ENCODE peak calls at places on chromosomes 2 and 18, in eight cellular contexts. J, P, C, G, D, F, B and N are unnamed samples.

GRCh38 chr2:117958186-117958585 is 55.7 kb downstream of the CCDC93 start:
- DNase-seq in P (no peak), J (no peak), B (no peak), G (no peak), C (no peak), D (no peak), F (no peak), N (no peak)

GRCh38 chr2:44951124-44951523 is 9.6 kb downstream of the SIX3 start:
- DNase-seq in F (no peak), J (no peak), P (no peak), C (no peak), B (no peak), G (no peak), D (no peak), N (no peak)

GRCh38 chr2:109376796-109377495 is 236.8 kb downstream of the SEPTIN10 start:
- DNase-seq in J (no peak), B (no peak), F (no peak), C (no peak), D (no peak), G (no peak), P (peak), N (no peak)

GRCh38 chr2:227411320-227411989 is 23.7 kb upstream of the SCYGR1 start:
- DNase-seq in P (peak), F (no peak), D (no peak), G (peak), B (peak), C (no peak), J (no peak), N (no peak)

GRCh38 chr2:191308026-191308425 is 62.8 kb downstream of the MYO1B start:
- DNase-seq in B (no peak), F (no peak), C (no peak), J (no peak), G (no peak), D (no peak), P (no peak), N (no peak)

GRCh38 chr2:144406111-144406788 is 113.7 kb downstream of the ZEB2 start:
- DNase-seq in J (no peak), P (no peak), D (no peak), F (no peak), G (peak), C (no peak), B (no peak), N (no peak)

GRCh38 chr18:55830490-55830889 is 242.5 kb upstream of the TCF4 start:
- DNase-seq in J (no peak), P (no peak), D (no peak), C (peak), G (no peak), F (no peak), B (no peak), N (no peak)

GRCh38 chr2:218398437-218399390 is 954 bp upstream of the CTDSP1 start:
- DNase-seq in F (peak), P (peak), C (peak), G (peak), J (peak), D (peak), B (peak), N (peak)

GRCh38 chr2:152613235-152613634 is 104.0 kb downstream of the PRPF40A start:
- DNase-seq in J (no peak), B (no peak), C (peak), P (no peak), F (no peak), D (no peak), G (no peak), N (no peak)

GRCh38 chr2:125167820-125168219 is 1142.7 kb downstream of the CNTNAP5 start:
- DNase-seq in J (no peak), B (no peak), F (no peak), D (no peak), C (no peak), G (no peak), P (no peak), N (no peak)

GRCh38 chr2:72007402-72007801 is 140.3 kb downstream of the CYP26B1 start:
- DNase-seq in G (no peak), F (no peak), B (no peak), P (peak), C (no peak), D (no peak), J (no peak), N (no peak)

GRCh38 chr2:240619506-240620148 is 5.7 kb upstream of the GPR35 start:
- DNase-seq in P (no peak), F (no peak), D (no peak), B (no peak), G (no peak), C (no peak), J (no peak), N (peak)

GRCh38 chr2:180472133-180472532 is 465.0 kb upstream of the CWC22 start:
- DNase-seq in D (no peak), C (no peak), B (no peak), F (no peak), P (no peak), G (no peak), J (no peak), N (no peak)

GRCh38 chr2:183089192-183089851 is 10.8 kb downstream of the DUSP19 start:
- DNase-seq in B (no peak), G (no peak), C (no peak), F (no peak), J (no peak), P (no peak), D (no peak), N (no peak)

GRCh38 chr2:193476171-193476800 is 1281.6 kb upstream of the TMEFF2 start:
- DNase-seq in B (no peak), P (no peak), D (no peak), J (no peak), F (peak), G (no peak), C (no peak), N (no peak)

GRCh38 chr2:235955664-235956063 is 212.5 kb downstream of the GBX2 start:
- DNase-seq in P (no peak), D (no peak), G (no peak), F (no peak), B (no peak), J (no peak), C (no peak), N (no peak)

GRCh38 chr2:383173-383572 is 95.3 kb upstream of the ALKAL2 start:
- DNase-seq in J (no peak), F (peak), B (no peak), P (no peak), D (peak), C (no peak), G (no peak), N (no peak)

GRCh38 chr2:59540864-59541263 is 1012.6 kb downstream of the BCL11A start:
- DNase-seq in C (no peak), P (no peak), D (no peak), B (no peak), G (no peak), F (no peak), J (no peak), N (no peak)